ENCODE peak calls at places on chromosomes 5 and 9, in ten cellular contexts. One of them, this sample, is unnamed.

GRCh38 chr5:158152151-158152550 is 293.2 kb upstream of the CLINT1 start:
- DNase-seq in gastrocnemius medialis: no peak
- DNase-seq in Peyer's patch: no peak
- DNase-seq in IMR-90: no peak
- DNase-seq in HepG2: no peak
- DNase-seq in breast epithelium: no peak
- DNase-seq in GM12878: no peak
- DNase-seq in transverse colon: no peak
- DNase-seq in body of pancreas: no peak
- DNase-seq in stomach: no peak
- DNase-seq in this sample: no peak

GRCh38 chr5:171850354-171850947 is 64.8 kb downstream of the SMIM23 start:
- DNase-seq in transverse colon: no peak
- DNase-seq in HepG2: peak
- DNase-seq in IMR-90: no peak
- DNase-seq in stomach: no peak
- DNase-seq in gastrocnemius medialis: no peak
- DNase-seq in body of pancreas: no peak
- DNase-seq in Peyer's patch: no peak
- DNase-seq in GM12878: no peak
- DNase-seq in breast epithelium: no peak
- DNase-seq in this sample: peak

GRCh38 chr5:178416919-178417318 is 173.3 kb downstream of the COL23A1 start:
- DNase-seq in gastrocnemius medialis: no peak
- DNase-seq in HepG2: no peak
- DNase-seq in IMR-90: peak
- DNase-seq in stomach: no peak
- DNase-seq in transverse colon: no peak
- DNase-seq in GM12878: no peak
- DNase-seq in body of pancreas: no peak
- DNase-seq in Peyer's patch: no peak
- DNase-seq in breast epithelium: peak
- DNase-seq in this sample: peak

GRCh38 chr9:125521462-125522327 is 185.3 kb downstream of the MAPKAP1 start:
- DNase-seq in HepG2: peak
- DNase-seq in IMR-90: peak
- DNase-seq in gastrocnemius medialis: no peak
- DNase-seq in Peyer's patch: no peak
- DNase-seq in breast epithelium: no peak
- DNase-seq in transverse colon: no peak
- DNase-seq in GM12878: no peak
- DNase-seq in body of pancreas: no peak
- DNase-seq in stomach: no peak
- DNase-seq in this sample: no peak

GRCh38 chr9:94156549-94157407 is 72.5 kb downstream of the PTPDC1 start:
- DNase-seq in stomach: peak
- DNase-seq in Peyer's patch: no peak
- DNase-seq in transverse colon: peak
- DNase-seq in body of pancreas: peak
- DNase-seq in gastrocnemius medialis: peak
- DNase-seq in IMR-90: peak
- DNase-seq in GM12878: no peak
- DNase-seq in breast epithelium: peak
- DNase-seq in HepG2: peak
- DNase-seq in this sample: peak

GRCh38 chr9:125632321-125633115 is 74.5 kb downstream of the MAPKAP1 start:
- DNase-seq in stomach: no peak
- DNase-seq in HepG2: peak
- DNase-seq in Peyer's patch: peak
- DNase-seq in gastrocnemius medialis: no peak
- DNase-seq in transverse colon: no peak
- DNase-seq in body of pancreas: no peak
- DNase-seq in GM12878: peak
- DNase-seq in IMR-90: peak
- DNase-seq in breast epithelium: no peak
- DNase-seq in this sample: no peak

GRCh38 chr9:136326061-136326776 is 1.1 kb upstream of the GPSM1 start:
- DNase-seq in transverse colon: no peak
- DNase-seq in body of pancreas: no peak
- DNase-seq in gastrocnemius medialis: no peak
- DNase-seq in HepG2: no peak
- DNase-seq in stomach: no peak
- DNase-seq in breast epithelium: no peak
- DNase-seq in IMR-90: peak
- DNase-seq in Peyer's patch: no peak
- DNase-seq in GM12878: no peak
- DNase-seq in this sample: no peak

GRCh38 chr5:5810461-5810860 is 388.0 kb downstream of the ICE1 start:
- DNase-seq in HepG2: no peak
- DNase-seq in transverse colon: no peak
- DNase-seq in body of pancreas: no peak
- DNase-seq in GM12878: no peak
- DNase-seq in IMR-90: no peak
- DNase-seq in Peyer's patch: no peak
- DNase-seq in gastrocnemius medialis: no peak
- DNase-seq in breast epithelium: no peak
- DNase-seq in stomach: no peak
- DNase-seq in this sample: no peak

GRCh38 chr9:132456241-132456640 is 46.2 kb downstream of the CFAP77 start:
- DNase-seq in body of pancreas: no peak
- DNase-seq in stomach: no peak
- DNase-seq in IMR-90: no peak
- DNase-seq in breast epithelium: no peak
- DNase-seq in gastrocnemius medialis: no peak
- DNase-seq in Peyer's patch: no peak
- DNase-seq in HepG2: no peak
- DNase-seq in GM12878: no peak
- DNase-seq in transverse colon: no peak
- DNase-seq in this sample: no peak

GRCh38 chr5:150628936-150629485 is 11.4 kb upstream of the SYNPO start:
- DNase-seq in gastrocnemius medialis: no peak
- DNase-seq in stomach: no peak
- DNase-seq in IMR-90: no peak
- DNase-seq in Peyer's patch: no peak
- DNase-seq in transverse colon: no peak
- DNase-seq in GM12878: no peak
- DNase-seq in HepG2: no peak
- DNase-seq in breast epithelium: no peak
- DNase-seq in body of pancreas: no peak
- DNase-seq in this sample: no peak

GRCh38 chr9:121328876-121329681 is 41.0 kb downstream of the STOM start:
- DNase-seq in stomach: no peak
- DNase-seq in HepG2: no peak
- DNase-seq in IMR-90: no peak
- DNase-seq in Peyer's patch: no peak
- DNase-seq in GM12878: no peak
- DNase-seq in breast epithelium: no peak
- DNase-seq in transverse colon: no peak
- DNase-seq in body of pancreas: no peak
- DNase-seq in gastrocnemius medialis: no peak
- DNase-seq in this sample: peak

GRCh38 chr5:73545403-73545779 is 20.0 kb downstream of the ANKRA2 start:
- DNase-seq in GM12878: no peak
- DNase-seq in transverse colon: no peak
- DNase-seq in stomach: no peak
- DNase-seq in HepG2: peak
- DNase-seq in breast epithelium: no peak
- DNase-seq in gastrocnemius medialis: no peak
- DNase-seq in Peyer's patch: no peak
- DNase-seq in body of pancreas: no peak
- DNase-seq in IMR-90: no peak
- DNase-seq in this sample: no peak

GRCh38 chr5:106303911-106304310 is 1366.8 kb downstream of the EFNA5 start:
- DNase-seq in breast epithelium: no peak
- DNase-seq in transverse colon: no peak
- DNase-seq in GM12878: no peak
- DNase-seq in gastrocnemius medialis: no peak
- DNase-seq in IMR-90: no peak
- DNase-seq in body of pancreas: no peak
- DNase-seq in Peyer's patch: no peak
- DNase-seq in HepG2: no peak
- DNase-seq in stomach: no peak
- DNase-seq in this sample: no peak

GRCh38 chr9:89621676-89622075 is 16.9 kb downstream of the GADD45G start:
- DNase-seq in body of pancreas: no peak
- DNase-seq in stomach: no peak
- DNase-seq in GM12878: no peak
- DNase-seq in IMR-90: no peak
- DNase-seq in breast epithelium: no peak
- DNase-seq in gastrocnemius medialis: peak
- DNase-seq in Peyer's patch: no peak
- DNase-seq in HepG2: no peak
- DNase-seq in transverse colon: no peak
- DNase-seq in this sample: no peak

GRCh38 chr5:134070979-134071849 is 43.3 kb upstream of the TCF7 start:
- DNase-seq in IMR-90: no peak
- DNase-seq in body of pancreas: peak
- DNase-seq in breast epithelium: no peak
- DNase-seq in GM12878: peak
- DNase-seq in transverse colon: peak
- DNase-seq in Peyer's patch: peak
- DNase-seq in HepG2: peak
- DNase-seq in stomach: peak
- DNase-seq in gastrocnemius medialis: no peak
- DNase-seq in this sample: no peak

GRCh38 chr5:131825404-131826013 is 28.7 kb upstream of the FNIP1 start:
- DNase-seq in gastrocnemius medialis: no peak
- DNase-seq in GM12878: peak
- DNase-seq in breast epithelium: no peak
- DNase-seq in stomach: no peak
- DNase-seq in Peyer's patch: peak
- DNase-seq in transverse colon: no peak
- DNase-seq in HepG2: peak
- DNase-seq in body of pancreas: no peak
- DNase-seq in IMR-90: no peak
- DNase-seq in this sample: no peak

GRCh38 chr9:118761016-118761790 is 608.0 kb downstream of the BRINP1 start:
- DNase-seq in Peyer's patch: no peak
- DNase-seq in HepG2: no peak
- DNase-seq in IMR-90: no peak
- DNase-seq in stomach: no peak
- DNase-seq in GM12878: no peak
- DNase-seq in breast epithelium: no peak
- DNase-seq in transverse colon: no peak
- DNase-seq in gastrocnemius medialis: no peak
- DNase-seq in body of pancreas: no peak
- DNase-seq in this sample: no peak

GRCh38 chr9:69034071-69034470 is 1.5 kb upstream of the FXN start:
- DNase-seq in transverse colon: no peak
- DNase-seq in HepG2: no peak
- DNase-seq in Peyer's patch: no peak
- DNase-seq in GM12878: no peak
- DNase-seq in IMR-90: no peak
- DNase-seq in body of pancreas: no peak
- DNase-seq in gastrocnemius medialis: no peak
- DNase-seq in breast epithelium: no peak
- DNase-seq in stomach: no peak
- DNase-seq in this sample: no peak

GRCh38 chr9:69035438-69036316 is at the start of gene FXN:
- DNase-seq in gastrocnemius medialis: peak
- DNase-seq in IMR-90: peak
- DNase-seq in stomach: peak
- DNase-seq in Peyer's patch: peak
- DNase-seq in GM12878: peak
- DNase-seq in body of pancreas: peak
- DNase-seq in breast epithelium: peak
- DNase-seq in HepG2: peak
- DNase-seq in transverse colon: peak
- DNase-seq in this sample: peak

GRCh38 chr9:69040646-69041045 is 5.1 kb downstream of the FXN start:
- DNase-seq in GM12878: no peak
- DNase-seq in body of pancreas: no peak
- DNase-seq in transverse colon: no peak
- DNase-seq in gastrocnemius medialis: no peak
- DNase-seq in IMR-90: no peak
- DNase-seq in Peyer's patch: no peak
- DNase-seq in HepG2: no peak
- DNase-seq in breast epithelium: no peak
- DNase-seq in stomach: no peak
- DNase-seq in this sample: no peak

GRCh38 chr9:69036319-69036718 is 767 bp downstream of the FXN start:
- DNase-seq in gastrocnemius medialis: no peak
- DNase-seq in GM12878: no peak
- DNase-seq in stomach: no peak
- DNase-seq in transverse colon: peak
- DNase-seq in HepG2: peak
- DNase-seq in breast epithelium: no peak
- DNase-seq in body of pancreas: peak
- DNase-seq in IMR-90: peak
- DNase-seq in Peyer's patch: no peak
- DNase-seq in this sample: no peak

GRCh38 chr9:69036799-69037198 is 1.2 kb downstream of the FXN start:
- DNase-seq in GM12878: no peak
- DNase-seq in body of pancreas: no peak
- DNase-seq in gastrocnemius medialis: no peak
- DNase-seq in Peyer's patch: no peak
- DNase-seq in IMR-90: no peak
- DNase-seq in HepG2: peak
- DNase-seq in breast epithelium: no peak
- DNase-seq in transverse colon: no peak
- DNase-seq in stomach: no peak
- DNase-seq in this sample: no peak
- H3K4me3 ChIP-seq in GM12878: peak
- H3K4me3 ChIP-seq in body of pancreas: no peak
- H3K4me3 ChIP-seq in gastrocnemius medialis: peak
- H3K4me3 ChIP-seq in Peyer's patch: no peak
- H3K4me3 ChIP-seq in IMR-90: peak
- H3K4me3 ChIP-seq in HepG2: peak
- H3K4me3 ChIP-seq in breast epithelium: peak
- H3K4me3 ChIP-seq in transverse colon: no peak
- H3K4me3 ChIP-seq in stomach: peak
- H3K4me3 ChIP-seq in this sample: no peak

GRCh38 chr9:36426348-36426747 is 26.3 kb upstream of the RNF38 start:
- DNase-seq in body of pancreas: no peak
- DNase-seq in IMR-90: no peak
- DNase-seq in transverse colon: no peak
- DNase-seq in GM12878: no peak
- DNase-seq in breast epithelium: no peak
- DNase-seq in stomach: no peak
- DNase-seq in gastrocnemius medialis: no peak
- DNase-seq in Peyer's patch: no peak
- DNase-seq in HepG2: no peak
- DNase-seq in this sample: no peak
- TF ChIP-seq POLR2A in body of pancreas: no peak
- TF ChIP-seq POLR2A in IMR-90: no peak
- TF ChIP-seq POLR2A in transverse colon: no peak
- TF ChIP-seq POLR2A in GM12878: no peak
- TF ChIP-seq POLR2A in breast epithelium: no peak
- TF ChIP-seq POLR2A in stomach: no peak
- TF ChIP-seq POLR2A in gastrocnemius medialis: no peak
- TF ChIP-seq POLR2A in Peyer's patch: no peak
- TF ChIP-seq POLR2A in HepG2: no peak
- TF ChIP-seq POLR2A in this sample: no peak

GRCh38 chr9:110650261-110650660 is 18.3 kb upstream of the MUSK start:
- DNase-seq in gastrocnemius medialis: no peak
- DNase-seq in IMR-90: peak
- DNase-seq in GM12878: no peak
- DNase-seq in transverse colon: no peak
- DNase-seq in HepG2: no peak
- DNase-seq in stomach: no peak
- DNase-seq in breast epithelium: no peak
- DNase-seq in body of pancreas: no peak
- DNase-seq in Peyer's patch: no peak
- DNase-seq in this sample: peak
- H3K4me3 ChIP-seq in gastrocnemius medialis: no peak
- H3K4me3 ChIP-seq in IMR-90: no peak
- H3K4me3 ChIP-seq in GM12878: no peak
- H3K4me3 ChIP-seq in transverse colon: no peak
- H3K4me3 ChIP-seq in HepG2: no peak
- H3K4me3 ChIP-seq in stomach: no peak
- H3K4me3 ChIP-seq in breast epithelium: no peak
- H3K4me3 ChIP-seq in body of pancreas: no peak
- H3K4me3 ChIP-seq in Peyer's patch: no peak
- H3K4me3 ChIP-seq in this sample: no peak

GRCh38 chr5:64768358-64769312 is at the start of the genes CWC27 and SREK1IP1:
- DNase-seq in body of pancreas: peak
- DNase-seq in GM12878: peak
- DNase-seq in IMR-90: peak
- DNase-seq in breast epithelium: peak
- DNase-seq in Peyer's patch: peak
- DNase-seq in transverse colon: peak
- DNase-seq in HepG2: peak
- DNase-seq in stomach: peak
- DNase-seq in gastrocnemius medialis: peak
- DNase-seq in this sample: peak
- TF ChIP-seq POLR2A in body of pancreas: peak
- TF ChIP-seq POLR2A in GM12878: peak
- TF ChIP-seq POLR2A in IMR-90: peak
- TF ChIP-seq POLR2A in breast epithelium: no peak
- TF ChIP-seq POLR2A in Peyer's patch: peak
- TF ChIP-seq POLR2A in transverse colon: peak
- TF ChIP-seq POLR2A in HepG2: peak
- TF ChIP-seq POLR2A in stomach: no peak
- TF ChIP-seq POLR2A in gastrocnemius medialis: peak
- TF ChIP-seq POLR2A in this sample: no peak